ENCODE peak calls at places on chromosomes 1 and 21, in five cellular contexts. Q, N, Z, B and L are unnamed samples.

GRCh38 chr1:32765561-32766327 is 51.4 kb downstream of the YARS1 start:
- DNase-seq in Q (no peak), N (no peak), Z (no peak), B (no peak), L (no peak)

GRCh38 chr1:33158366-33158765 is 23.5 kb downstream of the TRIM62 start:
- DNase-seq in Q (no peak), N (no peak), Z (no peak), B (no peak), L (no peak)

GRCh38 chr1:179124866-179125265 is 43.0 kb downstream of the TOR3A start:
- DNase-seq in Q (peak; percentile 78), N (peak; percentile 90), Z (no peak), B (no peak), L (peak; percentile 84)

GRCh38 chr1:23383547-23384311 is 14.1 kb upstream of the ZNF436 start:
- DNase-seq in Q (no peak), N (no peak), Z (no peak), B (no peak), L (no peak)

GRCh38 chr1:18951416-18951815 is 5.1 kb downstream of the IFFO2 start:
- DNase-seq in Q (no peak), N (no peak), Z (no peak), B (no peak), L (no peak)

GRCh38 chr1:32172621-32173245 is 6.7 kb upstream of the TXLNA start:
- DNase-seq in Q (peak; percentile 35), N (peak; percentile 51), Z (no peak), B (no peak), L (no peak)

GRCh38 chr21:16154961-16155360 is 425.2 kb downstream of the USP25 start:
- DNase-seq in Q (no peak), N (no peak), Z (no peak), B (no peak), L (no peak)

GRCh38 chr1:231691618-231692259 is 65.1 kb downstream of the DISC1 start:
- DNase-seq in Q (peak; percentile 47), N (no peak), Z (peak; percentile 15), B (peak; percentile 91), L (peak; percentile 62)

GRCh38 chr1:26695417-26696190 is at the start of gene ARID1A:
- DNase-seq in Q (peak; percentile 97), N (peak; percentile 98), Z (peak; percentile 92), B (peak; percentile 98), L (peak; percentile 99)

GRCh38 chr1:26697978-26698849 is 2.4 kb downstream of the ARID1A start:
- DNase-seq in Q (peak; percentile 99), N (peak; percentile 94), Z (peak; percentile 80), B (peak; percentile 94), L (peak; percentile 97)

GRCh38 chr1:26697441-26697977 is 1.7 kb downstream of the ARID1A start:
- DNase-seq in Q (no peak), N (peak; percentile 39), Z (no peak), B (no peak), L (no peak)

GRCh38 chr1:26696191-26696644 is 403 bp downstream of the ARID1A start:
- DNase-seq in Q (no peak), N (no peak), Z (no peak), B (peak; percentile 75), L (no peak)

DNA sequence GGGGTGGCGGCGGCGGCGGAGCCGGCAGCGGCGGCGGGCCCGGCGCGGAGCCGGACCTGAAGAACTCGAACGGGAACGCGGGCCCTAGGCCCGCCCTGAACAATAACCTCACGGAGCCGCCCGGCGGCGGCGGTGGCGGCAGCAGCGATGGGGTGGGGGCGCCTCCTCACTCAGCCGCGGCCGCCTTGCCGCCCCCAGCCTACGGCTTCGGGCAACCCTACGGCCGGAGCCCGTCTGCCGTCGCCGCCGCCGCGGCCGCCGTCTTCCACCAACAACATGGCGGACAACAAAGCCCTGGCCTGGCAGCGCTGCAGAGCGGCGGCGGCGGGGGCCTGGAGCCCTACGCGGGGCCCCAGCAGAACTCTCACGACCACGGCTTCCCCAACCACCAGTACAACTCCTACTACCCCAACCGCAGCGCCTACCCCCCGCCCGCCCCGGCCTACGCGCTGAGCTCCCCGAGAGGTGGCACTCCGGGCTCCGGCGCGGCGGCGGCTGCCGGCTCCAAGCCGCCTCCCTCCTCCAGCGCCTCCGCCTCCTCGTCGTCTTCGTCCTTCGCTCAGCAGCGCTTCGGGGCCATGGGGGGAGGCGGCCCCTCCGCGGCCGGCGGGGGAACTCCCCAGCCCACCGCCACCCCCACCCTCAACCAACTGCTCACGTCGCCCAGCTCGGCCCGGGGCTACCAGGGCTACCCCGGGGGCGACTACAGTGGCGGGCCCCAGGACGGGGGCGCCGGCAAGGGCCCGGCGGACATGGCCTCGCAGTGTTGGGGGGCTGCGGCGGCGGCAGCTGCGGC is 1.0 kb downstream of the ARID1A start:
- DNase-seq in Q (no peak), N (peak; percentile 60), Z (no peak), B (peak; percentile 57), L (no peak)
- H3K4me1 ChIP-seq in Q (peaks cover 24% of the 10 kb centered on the region), N (peaks cover 56% of the 10 kb centered on the region), Z (peaks cover 76% of the 10 kb centered on the region), B (peaks cover 57% of the 10 kb centered on the region), L (peaks cover 35% of the 10 kb centered on the region)

GRCh38 chr1:154964359-154964758 is 2.8 kb upstream of the PYGO2 start:
- DNase-seq in Q (no peak), N (no peak), Z (no peak), B (no peak), L (no peak)

GRCh38 chr1:154963643-154964042 is 2.1 kb upstream of the PYGO2 start:
- DNase-seq in Q (no peak), N (no peak), Z (no peak), B (no peak), L (no peak)

GRCh38 chr1:154962238-154962678 is 676 bp upstream of the PYGO2 start:
- DNase-seq in Q (peak; percentile 22), N (peak; percentile 53), Z (no peak), B (peak; percentile 46), L (peak; percentile 24)

GRCh38 chr1:154961497-154962237 is at the start of gene PYGO2:
- DNase-seq in Q (peak; percentile 66), N (peak; percentile 87), Z (no peak), B (peak; percentile 88), L (peak; percentile 72)

GRCh38 chr1:154962795-154963330 is 1.3 kb upstream of the PYGO2 start:
- DNase-seq in Q (no peak), N (no peak), Z (no peak), B (no peak), L (no peak)
- H3K4me3 ChIP-seq in Q (no peak overlapping the region), N (peak overlapping the region; percentile 79), Z (peak overlapping the region; percentile 80), B (peak overlapping the region; percentile 88), L (peak overlapping the region; percentile 77)

GRCh38 chr21:39007532-39007931 is 175.7 kb downstream of the PSMG1 start:
- DNase-seq in Q (no peak), N (no peak), Z (no peak), B (no peak), L (no peak)
- H3K9ac ChIP-seq in Q (no peak overlapping the region), N (no peak overlapping the region), Z (no peak overlapping the region), B (no peak overlapping the region), L (no peak overlapping the region)

DNA sequence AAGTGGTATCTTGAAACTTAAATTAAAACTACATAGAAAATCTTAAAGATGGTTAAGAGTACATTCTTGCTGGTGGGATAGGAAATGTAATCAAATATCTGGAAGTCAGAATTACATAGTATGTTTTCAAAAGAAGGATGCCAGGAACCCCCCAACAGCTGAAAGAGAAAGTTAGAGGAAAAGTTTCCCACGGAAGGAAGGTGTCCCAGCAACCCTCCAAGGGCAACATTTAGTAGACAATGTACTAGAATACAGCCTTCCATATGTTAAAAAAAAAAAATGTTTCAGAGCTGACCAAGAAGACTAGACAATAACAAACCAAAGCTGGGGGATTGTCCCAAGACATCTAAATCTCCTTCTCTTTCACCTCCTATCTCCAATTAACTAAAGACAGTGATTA is 2.2 kb downstream of the DEDD start:
- DNase-seq in Q (no peak), N (no peak), Z (no peak), B (no peak), L (no peak)
- H3K4me1 ChIP-seq in Q (no peaks in the 10 kb centered on the region), N (peaks cover 21% of the 10 kb centered on the region), Z (peaks cover 20% of the 10 kb centered on the region), B (peaks cover 30% of the 10 kb centered on the region), L (peaks cover 3% of the 10 kb centered on the region)

GRCh38 chr1:228006793-228007053 is at the start of gene WNT3A:
- DNase-seq in Q (no peak), N (no peak), Z (no peak), B (no peak), L (no peak)
- H3K4me3 ChIP-seq in Q (no peak within 1 kb of the TSS), N (peak within 1 kb of the TSS; percentile 40), Z (peak within 1 kb of the TSS; percentile 28), B (no peak within 1 kb of the TSS), L (no peak within 1 kb of the TSS)

DNA sequence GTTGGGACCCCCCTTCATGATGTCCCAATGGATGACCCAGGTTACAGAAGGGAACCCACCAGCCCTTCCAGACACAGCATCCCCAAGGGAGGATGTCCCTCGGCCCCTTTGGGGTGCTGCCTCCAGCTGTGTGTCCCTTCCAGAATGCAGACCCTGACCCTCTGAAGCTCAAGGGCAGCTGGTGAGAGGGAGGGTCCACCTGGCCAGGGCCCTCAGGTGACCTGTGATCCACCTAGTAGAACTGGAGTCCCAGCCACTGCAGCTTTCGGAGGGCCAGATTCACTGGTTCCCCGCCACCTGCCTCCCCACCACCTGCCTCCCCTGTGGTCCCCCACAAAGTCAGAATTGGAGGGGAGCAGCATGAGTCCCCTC is 9.6 kb upstream of the TFF1 start:
- DNase-seq in Q (no peak), N (no peak), Z (no peak), B (no peak), L (no peak)
- H3K9ac ChIP-seq in Q (no peak overlapping the region), N (no peak overlapping the region), Z (no peak overlapping the region), B (no peak overlapping the region), L (no peak overlapping the region)

DNA sequence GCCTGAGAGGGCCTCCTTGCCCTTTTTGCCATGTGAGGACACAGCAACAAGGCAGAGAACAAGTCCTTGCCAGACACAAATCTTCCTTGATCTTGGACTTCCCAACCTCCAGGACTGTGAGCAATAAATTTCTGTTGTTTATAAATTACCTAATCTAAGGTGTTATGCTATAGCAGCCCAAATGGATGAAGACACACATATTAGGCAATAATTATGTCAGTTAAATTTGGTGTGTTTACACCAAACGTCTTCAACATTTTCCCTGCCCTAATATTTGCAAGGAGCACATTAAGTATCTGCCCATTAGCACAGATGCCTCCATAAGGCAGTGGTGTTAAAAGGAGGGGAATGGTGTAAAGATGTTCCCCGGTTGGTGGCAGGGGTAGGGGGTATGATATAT is 94.8 kb downstream of the ETS2 start:
- DNase-seq in Q (no peak), N (no peak), Z (no peak), B (no peak), L (no peak)
- H3K4me1 ChIP-seq in Q (no peaks in the 10 kb centered on the region), N (no peaks in the 10 kb centered on the region), Z (no peaks in the 10 kb centered on the region), B (peaks cover 8% of the 10 kb centered on the region), L (no peaks in the 10 kb centered on the region)

GRCh38 chr1:10943991-10944730 is 68.3 kb upstream of the TARDBP start:
- DNase-seq in Q (no peak), N (peak; percentile 59), Z (no peak), B (peak; percentile 61), L (peak; percentile 34)
- H3K4me3 ChIP-seq in Q (peak overlapping the region; percentile 30), N (peak overlapping the region; percentile 50), Z (no peak overlapping the region), B (peak overlapping the region; percentile 58), L (peak overlapping the region; percentile 32)

DNA sequence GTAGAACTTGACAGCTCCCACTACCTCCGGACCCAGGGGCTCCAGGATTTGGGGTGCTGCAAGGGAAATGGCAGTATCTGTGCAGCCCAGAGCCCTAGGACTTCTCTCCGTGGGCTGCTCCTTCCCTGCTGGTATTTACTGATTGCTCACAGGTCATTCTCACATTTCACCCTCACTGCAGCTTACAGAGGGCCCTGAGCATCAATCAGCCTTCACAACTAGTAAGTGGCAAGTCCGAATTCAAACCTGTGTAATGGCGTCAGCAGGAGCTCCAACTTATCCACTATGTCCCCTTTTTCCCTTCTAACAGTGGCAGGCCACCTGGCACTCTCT is 32.4 kb downstream of the PIK3C2B start:
- DNase-seq in Q (no peak), N (no peak), Z (no peak), B (no peak), L (no peak)
- H3K9ac ChIP-seq in Q (no peak overlapping the region), N (no peak overlapping the region), Z (no peak overlapping the region), B (no peak overlapping the region), L (no peak overlapping the region)

GRCh38 chr1:174942547-174943255 is 57.0 kb upstream of the CACYBP start:
- DNase-seq in Q (no peak), N (peak; percentile 16), Z (no peak), B (peak; percentile 23), L (no peak)
- H3K4me1 ChIP-seq in Q (no peaks in the 10 kb centered on the region), N (no peaks in the 10 kb centered on the region), Z (no peaks in the 10 kb centered on the region), B (no peaks in the 10 kb centered on the region), L (no peaks in the 10 kb centered on the region)